ENCODE peak calls at places on chromosomes 16 and 17, in six cellular contexts. One of them, this sample, is unnamed. For H3K36me3, the result is how much of the 10 kb centered on the place peaks cover.

GRCh38 chr17:2138318-2138717 is 83.4 kb downstream of the HIC1 start:
- DNase-seq in neural progenitor cell: no peak
- DNase-seq in Peyer's patch: no peak
- DNase-seq in ovary: no peak
- DNase-seq in thyroid gland: peak
- DNase-seq in PC-3: no peak
- DNase-seq in this sample: no peak

GRCh38 chr17:15351925-15352324 is 10.5 kb upstream of the TEKT3 start:
- DNase-seq in PC-3: peak
- DNase-seq in neural progenitor cell: no peak
- DNase-seq in ovary: no peak
- DNase-seq in Peyer's patch: peak
- DNase-seq in thyroid gland: no peak
- DNase-seq in this sample: peak

GRCh38 chr17:8946476-8946875 is 19.0 kb downstream of the PIK3R5 start:
- DNase-seq in neural progenitor cell: no peak
- DNase-seq in PC-3: no peak
- DNase-seq in thyroid gland: no peak
- DNase-seq in Peyer's patch: no peak
- DNase-seq in ovary: no peak
- DNase-seq in this sample: no peak

GRCh38 chr17:48246623-48247022 is 139.1 kb downstream of the SNX11 start:
- DNase-seq in thyroid gland: no peak
- DNase-seq in PC-3: peak
- DNase-seq in ovary: no peak
- DNase-seq in Peyer's patch: no peak
- DNase-seq in neural progenitor cell: no peak
- DNase-seq in this sample: no peak

GRCh38 chr16:57791156-57791902 is 11.0 kb downstream of the KIFC3 start:
- DNase-seq in PC-3: no peak
- DNase-seq in thyroid gland: no peak
- DNase-seq in Peyer's patch: no peak
- DNase-seq in neural progenitor cell: no peak
- DNase-seq in ovary: no peak
- DNase-seq in this sample: no peak

GRCh38 chr16:86100205-86101134 is 201.5 kb downstream of the IRF8 start:
- DNase-seq in PC-3: no peak
- DNase-seq in neural progenitor cell: no peak
- DNase-seq in Peyer's patch: peak
- DNase-seq in thyroid gland: no peak
- DNase-seq in ovary: no peak
- DNase-seq in this sample: no peak

GRCh38 chr17:7929158-7930029 is at the start of gene KCNAB3:
- DNase-seq in thyroid gland: no peak
- DNase-seq in neural progenitor cell: peak
- DNase-seq in Peyer's patch: no peak
- DNase-seq in PC-3: no peak
- DNase-seq in ovary: peak
- DNase-seq in this sample: no peak

GRCh38 chr17:71519285-71519684 is 601.5 kb upstream of the SOX9 start:
- DNase-seq in PC-3: peak
- DNase-seq in Peyer's patch: no peak
- DNase-seq in neural progenitor cell: no peak
- DNase-seq in ovary: no peak
- DNase-seq in thyroid gland: no peak
- DNase-seq in this sample: peak

GRCh38 chr16:24723663-24724062 is 5.8 kb upstream of the TNRC6A start:
- DNase-seq in ovary: no peak
- DNase-seq in Peyer's patch: no peak
- DNase-seq in thyroid gland: no peak
- DNase-seq in neural progenitor cell: no peak
- DNase-seq in PC-3: peak
- DNase-seq in this sample: no peak

GRCh38 chr17:72614871-72615626 is 477.4 kb downstream of the SLC39A11 start:
- DNase-seq in neural progenitor cell: peak
- DNase-seq in Peyer's patch: peak
- DNase-seq in PC-3: peak
- DNase-seq in thyroid gland: no peak
- DNase-seq in ovary: no peak
- DNase-seq in this sample: no peak

GRCh38 chr16:46996391-46996790 is 22.9 kb upstream of the DNAJA2 start:
- DNase-seq in PC-3: no peak
- DNase-seq in ovary: peak
- DNase-seq in thyroid gland: no peak
- DNase-seq in neural progenitor cell: no peak
- DNase-seq in Peyer's patch: no peak
- DNase-seq in this sample: no peak

GRCh38 chr16:67726106-67727034 is 7.3 kb upstream of the GFOD2 start:
- DNase-seq in Peyer's patch: peak
- DNase-seq in thyroid gland: peak
- DNase-seq in neural progenitor cell: no peak
- DNase-seq in PC-3: no peak
- DNase-seq in ovary: peak
- DNase-seq in this sample: no peak

GRCh38 chr17:59796138-59796537 is 88.7 kb downstream of the VMP1 start:
- DNase-seq in neural progenitor cell: no peak
- DNase-seq in PC-3: no peak
- DNase-seq in Peyer's patch: no peak
- DNase-seq in thyroid gland: no peak
- DNase-seq in ovary: no peak
- DNase-seq in this sample: no peak

GRCh38 chr17:8935194-8935593 is 30.3 kb downstream of the PIK3R5 start:
- DNase-seq in Peyer's patch: no peak
- DNase-seq in ovary: no peak
- DNase-seq in thyroid gland: no peak
- DNase-seq in neural progenitor cell: no peak
- DNase-seq in PC-3: no peak
- DNase-seq in this sample: no peak

GRCh38 chr17:7217113-7217987 is 2.3 kb downstream of the DLG4 start:
- DNase-seq in neural progenitor cell: peak
- DNase-seq in ovary: peak
- DNase-seq in Peyer's patch: no peak
- DNase-seq in PC-3: peak
- DNase-seq in thyroid gland: peak
- DNase-seq in this sample: no peak

GRCh38 chr17:52495646-52496045 is 337.1 kb upstream of the CA10 start:
- DNase-seq in Peyer's patch: no peak
- DNase-seq in ovary: no peak
- DNase-seq in thyroid gland: no peak
- DNase-seq in neural progenitor cell: no peak
- DNase-seq in PC-3: no peak
- DNase-seq in this sample: no peak

GRCh38 chr16:4954714-4955113 is 3.4 kb upstream of the SEC14L5 start:
- DNase-seq in Peyer's patch: no peak
- DNase-seq in thyroid gland: no peak
- DNase-seq in neural progenitor cell: no peak
- DNase-seq in PC-3: no peak
- DNase-seq in ovary: no peak
- DNase-seq in this sample: no peak

GRCh38 chr17:77810536-77810935 is 148.0 kb upstream of the TNRC6C start:
- DNase-seq in neural progenitor cell: no peak
- DNase-seq in ovary: no peak
- DNase-seq in Peyer's patch: no peak
- DNase-seq in PC-3: peak
- DNase-seq in thyroid gland: no peak
- DNase-seq in this sample: no peak

DNA sequence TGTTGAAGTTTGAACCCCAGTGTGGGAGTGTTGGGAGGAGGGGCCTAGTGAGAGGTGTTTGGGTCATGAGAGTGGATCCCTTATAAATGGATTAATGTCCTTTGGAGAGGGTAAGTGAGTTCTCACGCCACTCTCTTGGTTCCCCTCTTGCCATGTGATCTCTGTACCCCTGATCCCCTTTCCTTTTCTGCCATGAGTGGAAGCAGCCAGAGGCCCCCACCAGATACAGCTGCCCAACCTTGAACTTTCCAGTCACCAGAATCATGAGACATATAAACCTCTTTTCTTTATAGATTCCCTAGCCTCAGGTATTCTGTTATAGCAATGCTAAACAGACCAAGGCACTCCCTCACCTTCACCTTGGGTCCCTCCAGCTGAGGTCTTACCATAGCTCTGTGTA is 7.4 kb downstream of the SLC6A2 start:
- DNase-seq in PC-3: no peak
- DNase-seq in neural progenitor cell: no peak
- DNase-seq in Peyer's patch: no peak
- DNase-seq in thyroid gland: no peak
- DNase-seq in ovary: no peak
- DNase-seq in this sample: no peak
- TF ChIP-seq CTCF in PC-3: no peak
- TF ChIP-seq CTCF in neural progenitor cell: no peak
- TF ChIP-seq CTCF in Peyer's patch: no peak
- TF ChIP-seq CTCF in thyroid gland: no peak
- TF ChIP-seq CTCF in ovary: no peak
- TF ChIP-seq CTCF in this sample: no peak

GRCh38 chr16:11581677-11582076 is 5.0 kb downstream of the LITAF start:
- DNase-seq in neural progenitor cell: no peak
- DNase-seq in PC-3: no peak
- DNase-seq in Peyer's patch: no peak
- DNase-seq in ovary: no peak
- DNase-seq in thyroid gland: no peak
- DNase-seq in this sample: no peak

GRCh38 chr16:11580451-11581086 is 6.2 kb downstream of the LITAF start:
- DNase-seq in Peyer's patch: peak
- DNase-seq in PC-3: no peak
- DNase-seq in thyroid gland: no peak
- DNase-seq in ovary: no peak
- DNase-seq in neural progenitor cell: no peak
- DNase-seq in this sample: no peak

GRCh38 chr16:11583889-11584565 is 2.7 kb downstream of the LITAF start:
- DNase-seq in neural progenitor cell: no peak
- DNase-seq in PC-3: peak
- DNase-seq in Peyer's patch: peak
- DNase-seq in thyroid gland: peak
- DNase-seq in ovary: no peak
- DNase-seq in this sample: no peak

GRCh38 chr16:11583171-11583570 is 3.5 kb downstream of the LITAF start:
- DNase-seq in thyroid gland: no peak
- DNase-seq in ovary: no peak
- DNase-seq in neural progenitor cell: no peak
- DNase-seq in PC-3: no peak
- DNase-seq in Peyer's patch: no peak
- DNase-seq in this sample: no peak

DNA sequence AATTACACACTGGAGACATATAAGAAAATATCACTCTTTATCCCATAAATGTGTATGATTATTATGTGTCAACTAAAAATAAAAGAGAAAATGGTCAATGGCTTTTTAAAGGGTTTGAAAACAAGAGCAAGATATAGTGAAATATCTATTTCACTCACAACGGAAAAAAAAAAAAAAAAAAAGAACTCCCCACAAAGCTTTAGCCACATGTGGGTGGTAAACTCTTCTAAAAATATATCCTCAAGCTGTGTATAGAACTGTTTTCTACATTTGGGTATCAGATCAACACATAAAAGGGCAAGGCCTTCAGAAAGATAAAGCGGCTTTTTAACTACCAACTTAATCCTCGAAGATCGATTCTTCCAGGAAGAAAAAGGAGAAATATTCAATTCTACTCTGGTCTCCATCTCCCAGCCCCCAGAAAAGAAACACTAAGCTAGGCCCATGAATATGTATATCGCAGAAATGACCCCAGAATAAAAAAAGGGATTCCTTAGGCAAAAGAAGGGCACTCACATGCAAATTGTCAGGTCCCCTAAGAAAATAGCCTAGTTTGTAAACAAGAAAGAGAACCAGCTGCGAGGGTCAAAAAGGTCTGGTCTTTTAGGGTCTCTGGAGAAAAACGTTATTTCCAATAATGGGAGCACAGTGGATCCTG is 4.4 kb downstream of the LITAF start:
- DNase-seq in Peyer's patch: no peak
- DNase-seq in neural progenitor cell: no peak
- DNase-seq in thyroid gland: no peak
- DNase-seq in PC-3: no peak
- DNase-seq in ovary: no peak
- DNase-seq in this sample: no peak
- H3K27ac ChIP-seq in Peyer's patch: peak
- H3K27ac ChIP-seq in neural progenitor cell: no peak
- H3K27ac ChIP-seq in thyroid gland: peak
- H3K27ac ChIP-seq in PC-3: no peak
- H3K27ac ChIP-seq in ovary: no peak
- H3K27ac ChIP-seq in this sample: no peak

DNA sequence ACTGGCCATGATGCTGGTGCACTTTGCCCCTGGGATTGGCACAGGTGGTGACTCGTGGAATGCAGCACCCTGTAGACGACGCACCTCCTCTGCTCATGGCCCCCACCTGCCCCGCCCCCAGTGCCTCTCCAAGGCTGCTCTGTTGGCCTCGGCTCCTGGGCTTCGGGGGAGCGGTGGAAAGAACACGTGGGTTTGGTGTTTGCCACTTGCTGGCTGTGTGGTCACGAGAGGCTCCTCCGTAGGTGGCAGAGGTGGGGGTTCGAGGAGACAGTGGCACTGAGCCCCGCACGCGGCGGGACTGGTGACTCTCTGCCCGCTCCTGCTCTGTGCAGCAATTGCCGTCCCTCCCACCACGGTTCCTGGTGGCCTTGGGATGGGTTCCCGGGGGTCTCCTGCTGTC is 82.8 kb upstream of the ZNF750 start:
- DNase-seq in thyroid gland: no peak
- DNase-seq in ovary: no peak
- DNase-seq in Peyer's patch: peak
- DNase-seq in neural progenitor cell: no peak
- DNase-seq in PC-3: no peak
- DNase-seq in this sample: no peak
- H3K36me3 ChIP-seq in thyroid gland: under half
- H3K36me3 ChIP-seq in ovary: under half
- H3K36me3 ChIP-seq in Peyer's patch: under half
- H3K36me3 ChIP-seq in neural progenitor cell: under half
- H3K36me3 ChIP-seq in PC-3: under half
- H3K36me3 ChIP-seq in this sample: under half

GRCh38 chr16:26961459-26961858 is 105.3 kb upstream of the C16orf82 start:
- DNase-seq in thyroid gland: no peak
- DNase-seq in neural progenitor cell: no peak
- DNase-seq in ovary: no peak
- DNase-seq in PC-3: no peak
- DNase-seq in Peyer's patch: no peak
- DNase-seq in this sample: no peak

GRCh38 chr16:26959416-26960009 is 107.2 kb upstream of the C16orf82 start:
- DNase-seq in PC-3: no peak
- DNase-seq in ovary: no peak
- DNase-seq in thyroid gland: no peak
- DNase-seq in Peyer's patch: no peak
- DNase-seq in neural progenitor cell: no peak
- DNase-seq in this sample: no peak

GRCh38 chr16:26957283-26957859 is 109.4 kb upstream of the C16orf82 start:
- DNase-seq in Peyer's patch: no peak
- DNase-seq in neural progenitor cell: no peak
- DNase-seq in PC-3: no peak
- DNase-seq in ovary: no peak
- DNase-seq in thyroid gland: no peak
- DNase-seq in this sample: no peak

DNA sequence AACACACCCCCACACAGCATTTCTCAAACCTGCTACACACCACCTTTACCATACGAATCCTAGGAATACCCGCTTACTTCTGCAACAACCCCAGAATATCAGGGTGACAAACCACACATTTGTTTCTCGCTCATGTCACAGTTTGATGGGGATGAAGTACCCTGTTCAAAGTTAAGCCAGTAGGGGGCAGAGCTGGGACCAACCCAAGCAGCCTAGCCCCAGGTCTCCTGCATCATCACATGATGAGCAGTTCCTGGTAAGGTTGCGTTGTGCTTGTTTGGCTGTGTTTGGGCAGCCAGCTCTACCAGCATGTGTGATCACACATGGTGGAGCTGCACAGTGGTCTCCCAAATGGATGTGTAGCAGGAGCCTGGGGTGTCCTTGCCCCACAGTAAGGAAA is 103.6 kb upstream of the C16orf82 start:
- DNase-seq in PC-3: no peak
- DNase-seq in Peyer's patch: no peak
- DNase-seq in ovary: no peak
- DNase-seq in neural progenitor cell: peak
- DNase-seq in thyroid gland: no peak
- DNase-seq in this sample: no peak
- TF ChIP-seq CTCF in PC-3: no peak
- TF ChIP-seq CTCF in Peyer's patch: no peak
- TF ChIP-seq CTCF in ovary: no peak
- TF ChIP-seq CTCF in neural progenitor cell: peak
- TF ChIP-seq CTCF in thyroid gland: no peak
- TF ChIP-seq CTCF in this sample: no peak

This sample was measured in keratinocyte.